ENCODE peak calls at places on chromosomes 5 and 9, in six cellular contexts. J, I, V, Z, M and R are unnamed samples.

GRCh38 chr5:178483620-178484019 is 106.6 kb downstream of the COL23A1 start:
- DNase-seq in I (no peak), M (no peak), Z (no peak), V (no peak), J (peak; percentile 53), R (no peak)

GRCh38 chr5:142082182-142082781 is 26.3 kb upstream of the NDFIP1 start:
- DNase-seq in I (no peak), J (no peak), M (no peak), Z (no peak), V (no peak), R (no peak)

GRCh38 chr9:97615439-97616072 is 17.6 kb downstream of the TSTD2 start:
- DNase-seq in J (peak; percentile 71), V (peak; percentile 54), M (no peak), Z (no peak), I (peak; percentile 76), R (peak; percentile 5)

GRCh38 chr9:101437806-101438232 is 2.2 kb upstream of the ALDOB start:
- DNase-seq in M (no peak), Z (peak; percentile 55), V (no peak), I (no peak), J (peak; percentile 95), R (no peak)

GRCh38 chr5:40124367-40124766 is 555.3 kb upstream of the PTGER4 start:
- DNase-seq in J (no peak), V (no peak), I (no peak), M (no peak), Z (no peak), R (no peak)

GRCh38 chr5:36414869-36415282 is 113.2 kb upstream of the RANBP3L start:
- DNase-seq in Z (no peak), I (peak; percentile 64), M (no peak), J (no peak), V (peak; percentile 54), R (no peak)

GRCh38 chr5:63963080-63963735 is 963 bp upstream of the HTR1A start:
- DNase-seq in M (no peak), Z (no peak), J (peak; percentile 56), I (peak; percentile 92), V (peak; percentile 52), R (peak; percentile 2)

GRCh38 chr9:137959641-137960411 is 82.2 kb downstream of the CACNA1B start:
- DNase-seq in M (peak; percentile 80), J (no peak), Z (no peak), I (no peak), V (no peak), R (no peak)

GRCh38 chr9:83459830-83460229 is 78.4 kb downstream of the FRMD3 start:
- DNase-seq in V (no peak), Z (no peak), J (no peak), I (no peak), M (no peak), R (no peak)

GRCh38 chr5:149667084-149667826 is 62.9 kb upstream of the PPARGC1B start:
- DNase-seq in Z (no peak), V (peak; percentile 7), I (no peak), M (no peak), J (peak; percentile 49), R (no peak)

GRCh38 chr5:463952-464351 is 21.0 kb downstream of the EXOC3 start:
- DNase-seq in J (peak; percentile 33), V (no peak), M (peak; percentile 23), I (no peak), Z (peak; percentile 3), R (no peak)

GRCh38 chr5:82694886-82695285 is 382.3 kb downstream of the TMEM167A start:
- DNase-seq in M (no peak), V (no peak), J (no peak), I (no peak), Z (no peak), R (no peak)

GRCh38 chr5:5560016-5560415 is 137.5 kb downstream of the ICE1 start:
- DNase-seq in M (no peak), J (no peak), V (no peak), Z (no peak), I (no peak), R (no peak)

GRCh38 chr5:154971501-154971900 is 30.6 kb downstream of the MRPL22 start:
- DNase-seq in J (no peak), Z (no peak), I (no peak), M (no peak), V (peak; percentile 38), R (no peak)

GRCh38 chr5:154968953-154969352 is 28.1 kb downstream of the MRPL22 start:
- DNase-seq in V (no peak), Z (no peak), J (no peak), M (no peak), I (no peak), R (no peak)

GRCh38 chr5:154970759-154971158 is 29.9 kb downstream of the MRPL22 start:
- DNase-seq in V (peak; percentile 52), M (no peak), J (no peak), Z (no peak), I (no peak), R (no peak)

GRCh38 chr5:154977409-154977808 is 36.1 kb upstream of the KIF4B start:
- DNase-seq in J (no peak), Z (no peak), I (no peak), V (peak; percentile 47), M (no peak), R (no peak)

DNA sequence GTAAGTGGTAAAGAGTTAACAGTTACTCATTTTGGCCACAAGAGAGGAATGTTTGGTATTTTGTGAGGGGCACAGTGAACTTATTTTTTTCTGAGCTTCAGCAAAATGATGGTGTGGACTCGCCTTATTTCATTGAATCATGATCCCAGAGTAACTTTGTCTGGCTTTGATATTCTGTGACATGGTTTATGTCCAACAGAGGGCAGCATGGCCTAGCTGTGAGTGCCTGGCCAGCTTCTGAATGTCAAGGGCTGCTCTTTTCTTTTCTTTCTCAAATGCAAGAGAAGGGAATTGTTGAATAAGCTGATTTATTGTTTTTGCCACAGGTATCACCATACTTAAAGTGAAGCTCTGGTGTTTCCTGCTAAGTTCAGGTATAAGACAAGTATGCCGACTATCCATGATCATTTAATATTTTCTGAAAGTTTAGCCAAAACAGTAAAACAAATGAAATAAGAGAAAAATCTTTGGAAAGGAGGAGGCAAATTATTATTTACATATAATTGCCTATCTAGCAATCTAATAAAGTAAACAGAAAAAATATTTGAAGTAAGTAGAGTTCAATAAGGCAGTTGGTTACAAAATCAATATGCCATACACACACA is 31.7 kb downstream of the MRPL22 start:
- DNase-seq in Z (no peak), V (peak; percentile 53), M (no peak), I (peak; percentile 65), J (no peak), R (no peak)
- TF ChIP-seq CTCF in Z (peak; percentile 69), V (peak; percentile 67), M (no peak), I (peak; percentile 76), J (peak; percentile 60), R (peak; percentile 56)

GRCh38 chr9:91991621-91992435 is 41.8 kb upstream of the ROR2 start:
- DNase-seq in J (no peak), I (no peak), M (no peak), V (no peak), Z (no peak), R (no peak)
- H3K4me3 ChIP-seq in J (no peak overlapping the region), I (no peak overlapping the region), M (peak overlapping the region; percentile 28), V (no peak overlapping the region), Z (no peak overlapping the region), R (peak overlapping the region; percentile 23)

GRCh38 chr5:31854181-31854624 is 215.3 kb downstream of the PDZD2 start:
- DNase-seq in Z (peak; percentile 32), I (no peak), J (no peak), M (no peak), V (peak; percentile 26), R (no peak)

GRCh38 chr5:31853398-31854135 is 214.6 kb downstream of the PDZD2 start:
- DNase-seq in Z (no peak), M (no peak), I (no peak), V (no peak), J (no peak), R (no peak)

GRCh38 chr5:31855527-31855862 is 216.6 kb downstream of the PDZD2 start:
- DNase-seq in V (no peak), M (no peak), Z (no peak), I (no peak), J (no peak), R (no peak)

GRCh38 chr5:31851290-31851689 is 212.4 kb downstream of the PDZD2 start:
- DNase-seq in M (no peak), J (no peak), Z (no peak), I (no peak), V (no peak), R (no peak)

GRCh38 chr5:31854625-31855526 is 215.9 kb downstream of the PDZD2 start:
- DNase-seq in I (peak; percentile 59), V (no peak), M (no peak), Z (peak; percentile 60), J (no peak), R (no peak)
- TF ChIP-seq CTCF in I (peak; percentile 39), V (no peak), M (no peak), Z (peak; percentile 16), J (no peak), R (no peak)

GRCh38 chr5:66960373-66961137 is 236.0 kb downstream of the CD180 start:
- DNase-seq in M (no peak), I (peak; percentile 36), J (no peak), V (peak; percentile 10), Z (no peak), R (no peak)

GRCh38 chr5:66958984-66959641 is 237.5 kb downstream of the CD180 start:
- DNase-seq in M (no peak), V (peak; percentile 80), I (peak; percentile 77), Z (peak; percentile 39), J (peak; percentile 53), R (peak; percentile 46)

GRCh38 chr5:66956439-66956838 is 240.2 kb downstream of the CD180 start:
- DNase-seq in J (no peak), I (no peak), M (no peak), Z (no peak), V (no peak), R (no peak)

GRCh38 chr5:66958126-66958983 is 238.2 kb downstream of the CD180 start:
- DNase-seq in M (no peak), I (peak; percentile 34), V (peak; percentile 80), Z (no peak), J (no peak), R (no peak)

GRCh38 chr5:66959668-66960067 is 236.9 kb downstream of the CD180 start:
- DNase-seq in Z (no peak), I (no peak), V (peak; percentile 54), M (no peak), J (no peak), R (no peak)
- H3K4me3 ChIP-seq in Z (peak overlapping the region; percentile 53), I (peak overlapping the region; percentile 36), V (peak overlapping the region; percentile 51), M (peak overlapping the region; percentile 39), J (no peak overlapping the region), R (peak overlapping the region; percentile 66)

GRCh38 chr5:30413540-30413939 is 779.9 kb upstream of the CDH6 start:
- DNase-seq in J (no peak), V (no peak), Z (no peak), M (no peak), I (no peak), R (no peak)
- TF ChIP-seq CTCF in J (no peak), V (peak; percentile 27), Z (no peak), M (no peak), I (no peak), R (no peak)